ENCODE peak calls at places on chromosome 16, in six cellular contexts. Q is posterior cingulate gyrus; J is effector memory CD8-positive, alpha-beta T cell; P is stomach; B is stimulated activated CD4-positive, alpha-beta T cell treated with anti-CD3 and anti-CD28 coated beads, Interleukin-1b, Interleukin-23, amount 100 ng/mL, for 24 hours; A is NCI-H1930. D is an unnamed sample.

GRCh38 chr16:8861563-8862308 is 7.1 kb downstream of the CARHSP1 start:
- DNase-seq in Q (no peak), J (no peak), P (no peak), B (no peak), A (no peak), D (no peak)

GRCh38 chr16:3458852-3459361 is 15.4 kb downstream of the NAA60 start:
- DNase-seq in Q (no peak), J (peak), P (peak), B (no peak), A (no peak), D (peak)

GRCh38 chr16:58128181-58128631 is 975 bp downstream of the CFAP20 start:
- DNase-seq in Q (peak), J (no peak), P (no peak), B (no peak), A (no peak), D (no peak)

GRCh38 chr16:58222532-58223316 is 24.8 kb upstream of the CSNK2A2 start:
- DNase-seq in Q (no peak), J (no peak), P (no peak), B (no peak), A (no peak), D (no peak)

GRCh38 chr16:19662351-19662750 is 55.7 kb downstream of the KNOP1 start:
- DNase-seq in Q (no peak), J (no peak), P (no peak), B (no peak), A (no peak), D (no peak)

GRCh38 chr16:24491721-24492120 is 47.6 kb upstream of the RBBP6 start:
- DNase-seq in Q (no peak), J (no peak), P (no peak), B (no peak), A (no peak), D (no peak)

GRCh38 chr16:85162478-85163277 is 50.4 kb upstream of the CIBAR2 start:
- DNase-seq in Q (no peak), J (no peak), P (no peak), B (no peak), A (no peak), D (peak)

GRCh38 chr16:57373117-57373947 is 1.0 kb downstream of the CX3CL1 start:
- DNase-seq in Q (no peak), J (no peak), P (no peak), B (no peak), A (no peak), D (no peak)

GRCh38 chr16:2208308-2208707 is 2.4 kb downstream of the BRICD5 start:
- DNase-seq in Q (no peak), J (no peak), P (no peak), B (no peak), A (no peak), D (no peak)

GRCh38 chr16:75288181-75288580 is 36.8 kb upstream of the BCAR1 start:
- DNase-seq in Q (no peak), J (no peak), P (no peak), B (no peak), A (no peak), D (no peak)

GRCh38 chr16:31213877-31214704 is at the start of gene TRIM72:
- DNase-seq in Q (no peak), J (no peak), P (no peak), B (no peak), A (no peak), D (peak)

GRCh38 chr16:52546291-52546941 is 527 bp downstream of the TOX3 start:
- DNase-seq in Q (no peak), J (no peak), P (no peak), B (no peak), A (no peak), D (peak)

GRCh38 chr16:85395207-85395912 is 217.8 kb upstream of the GSE1 start:
- DNase-seq in Q (peak), J (no peak), P (peak), B (no peak), A (no peak), D (peak)

GRCh38 chr16:54935411-54936085 is 4.9 kb downstream of the IRX5 start:
- DNase-seq in Q (no peak), J (no peak), P (no peak), B (no peak), A (no peak), D (peak)

GRCh38 chr16:51648521-51648920 is 497.5 kb upstream of the SALL1 start:
- DNase-seq in Q (no peak), J (no peak), P (no peak), B (no peak), A (no peak), D (peak)

GRCh38 chr16:84495506-84495905 is 9.0 kb downstream of the MEAK7 start:
- DNase-seq in Q (no peak), J (no peak), P (peak), B (no peak), A (no peak), D (no peak)

GRCh38 chr16:35510701-35511100 is 2051.3 kb downstream of the TP53TG3F start:
- DNase-seq in Q (no peak), J (no peak), P (no peak), B (no peak), A (peak), D (no peak)

GRCh38 chr16:53732296-53732929 is 28.5 kb downstream of the FTO start:
- DNase-seq in Q (no peak), J (no peak), P (peak), B (no peak), A (no peak), D (no peak)

GRCh38 chr16:66810391-66810790 is 9.0 kb upstream of the TERB1 start:
- DNase-seq in Q (no peak), J (no peak), P (no peak), B (no peak), A (no peak), D (no peak)

GRCh38 chr16:46885960-46886763 is 2.0 kb downstream of the GPT2 start:
- DNase-seq in Q (no peak), J (no peak), P (peak), B (no peak), A (no peak), D (no peak)

GRCh38 chr16:86510465-86511261 is at the start of gene FOXF1:
- DNase-seq in Q (no peak), J (no peak), P (no peak), B (no peak), A (no peak), D (peak)

GRCh38 chr16:78325532-78325931 is 226.1 kb downstream of the WWOX start:
- DNase-seq in Q (no peak), J (no peak), P (no peak), B (no peak), A (no peak), D (peak)

GRCh38 chr16:53864819-53865491 is 161.0 kb downstream of the FTO start:
- DNase-seq in Q (no peak), J (no peak), P (no peak), B (no peak), A (no peak), D (no peak)

GRCh38 chr16:1972490-1972877 is 631 bp downstream of the TBL3 start:
- DNase-seq in Q (no peak), J (no peak), P (no peak), B (no peak), A (no peak), D (peak)

GRCh38 chr16:69469807-69470561 is 45.6 kb downstream of the CYB5B start:
- DNase-seq in Q (no peak), J (no peak), P (no peak), B (no peak), A (no peak), D (no peak)

GRCh38 chr16:20944861-20945390 is 44.4 kb downstream of the LYRM1 start:
- DNase-seq in Q (no peak), J (no peak), P (no peak), B (no peak), A (no peak), D (no peak)

GRCh38 chr16:1929105-1929504 is 10.9 kb upstream of the HS3ST6 start:
- DNase-seq in Q (no peak), J (no peak), P (no peak), B (no peak), A (no peak), D (peak)

GRCh38 chr16:24309222-24309905 is 53.2 kb downstream of the CACNG3 start:
- DNase-seq in Q (no peak), J (no peak), P (peak), B (no peak), A (no peak), D (no peak)

GRCh38 chr16:11233727-11234376 is 22.2 kb downstream of the SOCS1 start:
- DNase-seq in Q (no peak), J (no peak), P (no peak), B (no peak), A (no peak), D (no peak)

GRCh38 chr16:57788951-57789350 is 13.3 kb downstream of the KIFC3 start:
- DNase-seq in Q (no peak), J (no peak), P (no peak), B (no peak), A (no peak), D (no peak)

GRCh38 chr16:58085171-58085570 is 44.0 kb downstream of the CFAP20 start:
- DNase-seq in Q (no peak), J (no peak), P (no peak), B (no peak), A (no peak), D (no peak)

GRCh38 chr16:1108299-1109252 is 12.5 kb upstream of the C1QTNF8 start:
- DNase-seq in Q (peak), J (no peak), P (peak), B (no peak), A (no peak), D (peak)

GRCh38 chr16:81686391-81687182 is 92.5 kb upstream of the PLCG2 start:
- DNase-seq in Q (no peak), J (no peak), P (no peak), B (no peak), A (no peak), D (no peak)

GRCh38 chr16:9665851-9666271 is 516.4 kb downstream of the GRIN2A start:
- DNase-seq in Q (no peak), J (no peak), P (no peak), B (no peak), A (no peak), D (no peak)

GRCh38 chr16:55037051-55037450 is 106.4 kb downstream of the IRX5 start:
- DNase-seq in Q (no peak), J (no peak), P (no peak), B (no peak), A (no peak), D (no peak)

GRCh38 chr16:69150146-69150865 is 17.9 kb downstream of the UTP4 start:
- DNase-seq in Q (peak), J (peak), P (peak), B (peak), A (no peak), D (peak)

GRCh38 chr16:4306439-4307214 is 9.2 kb upstream of the GLIS2 start:
- DNase-seq in Q (no peak), J (peak), P (no peak), B (no peak), A (no peak), D (no peak)

GRCh38 chr16:68356249-68356918 is 45.6 kb downstream of the PRMT7 start:
- DNase-seq in Q (no peak), J (peak), P (no peak), B (no peak), A (no peak), D (no peak)

GRCh38 chr16:85607331-85607765 is 5.8 kb upstream of the GSE1 start:
- DNase-seq in Q (peak), J (no peak), P (peak), B (no peak), A (no peak), D (no peak)

GRCh38 chr16:59060212-59060611 is 326.1 kb upstream of the GOT2 start:
- DNase-seq in Q (no peak), J (no peak), P (no peak), B (no peak), A (no peak), D (peak)